ENCODE peak calls at places on chromosomes 5 and 9, in six cellular contexts. H is ovary, P is HepG2, S is transverse colon, K is IMR-90, W is tibial nerve. B is an unnamed sample. For H3K4me1, the result is how much of the 10 kb centered on the place peaks cover.

GRCh38 chr5:134957920-134958608 is 9.6 kb upstream of the CATSPER3 start:
- DNase-seq in S (no peak), W (no peak), K (no peak), P (no peak), H (no peak), B (no peak)

GRCh38 chr5:16903480-16904300 is 32.4 kb downstream of the MYO10 start:
- DNase-seq in H (no peak), P (no peak), K (no peak), S (no peak), W (no peak), B (no peak)

GRCh38 chr5:105638437-105638836 is 2032.3 kb downstream of the EFNA5 start:
- DNase-seq in H (no peak), K (no peak), S (no peak), W (no peak), P (no peak), B (no peak)

GRCh38 chr5:5356765-5357164 is 65.7 kb upstream of the ICE1 start:
- DNase-seq in W (no peak), S (no peak), H (no peak), P (peak), K (no peak), B (no peak)

GRCh38 chr5:94374336-94374735 is 244.1 kb downstream of the KIAA0825 start:
- DNase-seq in K (no peak), S (no peak), H (no peak), W (no peak), P (no peak), B (no peak)

GRCh38 chr5:122907238-122907637 is 61.8 kb downstream of the SNX24 start:
- DNase-seq in S (no peak), K (peak), H (no peak), W (no peak), P (no peak), B (no peak)

GRCh38 chr9:117121331-117121730 is 293.5 kb downstream of the ASTN2 start:
- DNase-seq in W (no peak), P (no peak), K (no peak), H (no peak), S (no peak), B (no peak)

GRCh38 chr5:123490974-123491373 is 21.0 kb upstream of the CSNK1G3 start:
- DNase-seq in K (no peak), H (no peak), S (no peak), P (no peak), W (no peak), B (no peak)

GRCh38 chr5:7850533-7851239 is at the start of gene CFAP90:
- DNase-seq in K (peak), W (no peak), P (peak), H (peak), S (peak), B (no peak)

GRCh38 chr5:59790399-59791130 is 103.0 kb downstream of the PDE4D start:
- DNase-seq in K (no peak), P (no peak), W (no peak), S (no peak), H (no peak), B (no peak)

GRCh38 chr5:138660051-138660572 is 84.9 kb upstream of the HSPA9 start:
- DNase-seq in S (no peak), K (no peak), P (no peak), H (no peak), W (no peak), B (no peak)

GRCh38 chr5:172276214-172276613 is 7.3 kb downstream of the UBTD2 start:
- DNase-seq in W (no peak), K (peak), P (peak), H (no peak), S (no peak), B (no peak)

DNA sequence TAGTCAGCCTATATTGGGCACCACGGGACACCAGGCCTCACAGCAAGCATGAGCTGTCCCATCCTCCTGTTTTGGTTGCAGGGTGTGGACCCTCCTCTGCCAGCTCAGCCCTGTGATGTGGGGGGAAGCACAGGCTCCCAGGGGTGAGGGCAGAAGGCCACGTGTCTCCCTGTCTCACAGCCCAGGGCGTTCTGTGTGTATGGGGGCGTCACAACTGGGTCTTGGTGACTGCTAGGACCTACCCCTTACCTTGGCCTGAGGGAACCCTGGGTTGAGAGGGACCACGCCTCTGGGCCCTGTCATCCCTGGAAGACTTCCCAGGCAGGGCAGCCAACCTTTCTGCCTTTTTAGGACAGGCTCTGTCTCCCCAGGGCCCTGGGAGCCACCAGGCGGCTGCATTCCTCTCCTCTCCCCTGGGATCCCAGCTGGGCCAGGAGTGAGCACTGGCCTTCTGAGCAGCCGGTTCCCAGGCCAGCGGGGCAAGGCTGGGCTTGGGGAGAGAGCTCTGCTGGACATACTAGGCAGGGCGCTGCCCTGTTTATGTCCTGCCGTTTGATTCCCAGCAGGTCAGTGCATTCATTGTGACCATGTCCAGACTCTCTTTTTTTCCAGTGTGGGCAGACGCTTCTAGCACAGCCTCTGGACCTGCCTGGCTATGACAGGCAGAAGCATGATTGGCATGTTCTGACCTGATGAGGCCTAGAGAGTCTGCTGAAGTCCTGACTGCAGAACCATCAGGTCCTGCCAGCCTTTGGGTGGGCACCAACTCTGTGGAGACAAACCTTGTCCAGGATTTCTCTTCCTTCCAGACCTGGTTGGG is 97.5 kb downstream of the DAB2IP start:
- DNase-seq in H (no peak), P (peak), K (no peak), S (peak), W (no peak), B (no peak)
- H3K4me1 ChIP-seq in H (half or more), P (half or more), K (under half), S (under half), W (half or more), B (half or more)

GRCh38 chr5:141919218-141920129 is 4.2 kb upstream of the DELE1 start:
- DNase-seq in S (peak), W (no peak), K (no peak), P (no peak), H (no peak), B (no peak)
- TF ChIP-seq POLR2A in S (no peak), W (no peak), K (no peak), P (no peak), H (no peak), B (no peak)

GRCh38 chr5:102857090-102857818 is 102.1 kb downstream of the PAM start:
- DNase-seq in H (no peak), K (no peak), S (peak), P (no peak), W (no peak), B (peak)
- H3K27ac ChIP-seq in H (no peak), K (no peak), S (peak), P (no peak), W (no peak), B (no peak)

GRCh38 chr5:10320793-10321192 is 13.1 kb upstream of the CMBL start:
- DNase-seq in H (no peak), W (no peak), S (no peak), K (no peak), P (no peak), B (no peak)
- H3K4me1 ChIP-seq in H (under half), W (under half), S (under half), K (under half), P (under half), B (under half)

DNA sequence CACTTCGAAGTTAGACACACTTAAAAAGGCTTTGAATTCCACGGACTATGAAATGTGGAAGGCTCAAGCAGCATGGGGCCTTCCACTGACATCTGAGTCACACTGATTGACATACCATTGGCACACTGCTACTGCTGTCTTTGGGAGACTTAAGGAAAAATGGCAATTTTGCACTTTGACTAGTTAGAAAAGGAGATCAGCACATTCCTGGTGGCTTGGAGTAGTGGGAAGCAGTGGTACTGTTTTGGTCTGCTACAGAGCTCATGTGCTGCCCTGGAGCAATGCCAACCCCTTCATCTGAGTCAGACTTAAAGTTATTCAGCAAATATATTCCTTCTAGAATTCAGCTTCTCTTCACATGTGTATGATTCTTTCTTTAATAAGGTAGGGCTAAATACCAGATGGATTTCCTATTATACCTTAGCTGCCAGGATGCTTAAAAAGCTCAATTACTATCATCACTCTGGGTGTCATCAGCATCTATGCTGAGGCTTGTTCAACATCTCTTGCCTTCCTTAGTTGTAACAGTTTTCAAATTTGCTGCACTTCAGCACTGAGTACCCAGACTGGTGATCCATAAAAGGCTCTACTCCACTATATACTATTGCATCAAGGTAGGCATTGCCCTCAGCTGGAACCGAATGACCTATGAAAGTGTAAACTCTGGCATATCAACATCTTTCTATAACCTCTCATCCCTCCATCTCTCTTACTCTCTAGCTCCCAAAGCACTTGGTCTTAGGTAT is 42.3 kb upstream of the MOCS2 start:
- DNase-seq in P (no peak), S (peak), W (peak), H (no peak), K (peak), B (no peak)
- TF ChIP-seq POLR2A in P (no peak), S (no peak), W (no peak), H (no peak), K (no peak), B (no peak)

GRCh38 chr5:76694317-76694716 is 21.6 kb upstream of the F2R start:
- DNase-seq in H (no peak), S (no peak), P (no peak), K (no peak), W (no peak), B (no peak)
- H3K27ac ChIP-seq in H (no peak), S (no peak), P (no peak), K (no peak), W (no peak), B (no peak)

DNA sequence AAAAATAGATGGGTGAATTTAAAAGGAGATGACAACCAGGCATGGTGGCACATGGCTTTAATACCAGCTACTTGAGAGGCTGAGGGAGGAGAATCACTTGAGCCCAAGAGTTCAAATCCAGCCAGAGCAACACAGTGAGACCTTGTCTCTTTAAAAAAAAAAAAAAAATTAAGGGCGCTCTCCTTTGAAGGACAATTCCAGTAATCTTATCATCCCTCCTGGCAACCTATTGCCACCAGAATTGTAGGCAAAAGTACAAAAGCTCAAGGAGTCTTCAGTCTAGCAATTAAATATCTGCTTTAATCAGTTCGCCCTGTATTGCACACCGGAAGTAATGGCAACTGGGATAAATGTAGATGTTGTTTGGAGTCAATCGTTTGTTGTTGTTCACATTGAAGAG is 7.7 kb downstream of the SNX18 start:
- DNase-seq in P (no peak), H (no peak), S (no peak), W (no peak), K (no peak), B (no peak)
- H3K4me1 ChIP-seq in P (under half), H (under half), S (under half), W (half or more), K (under half), B (half or more)

DNA sequence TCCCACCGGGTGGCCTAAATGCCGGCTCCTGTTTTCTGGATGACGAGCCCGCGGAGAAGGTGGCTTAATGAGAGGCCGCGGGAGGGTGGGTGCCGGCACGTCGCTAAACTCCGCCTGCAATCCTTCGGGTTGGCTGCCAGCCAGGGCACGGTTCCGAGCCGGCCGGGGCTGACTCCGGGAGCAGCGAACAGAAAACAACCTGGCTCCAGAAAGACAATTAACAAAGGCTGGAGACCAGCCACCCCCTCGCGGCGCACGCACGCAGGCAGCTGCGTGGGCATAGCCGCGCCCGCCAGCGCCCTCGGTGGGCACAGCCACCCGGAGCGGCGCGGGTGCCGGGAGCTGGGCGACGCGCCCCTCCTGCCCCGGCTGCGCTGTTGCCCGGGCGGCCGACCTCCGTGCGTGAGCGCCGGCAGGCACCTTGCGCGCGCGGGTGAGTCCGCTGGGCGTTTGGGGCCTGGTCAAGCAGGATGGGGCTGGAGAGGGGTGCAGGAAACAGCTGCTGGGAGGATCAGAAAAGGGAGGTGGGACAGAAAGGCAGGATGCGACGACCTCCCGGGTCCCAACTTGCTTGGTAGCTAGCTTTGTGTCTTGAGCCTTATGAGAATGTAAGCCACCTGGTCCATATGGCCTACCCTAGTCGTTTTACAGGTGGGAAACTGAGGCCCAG is at the start of gene ARHGEF37:
- DNase-seq in P (peak), H (peak), S (peak), K (no peak), W (peak), B (peak)
- TF ChIP-seq POLR2A in P (no peak), H (no peak), S (peak), K (no peak), W (peak), B (peak)

GRCh38 chr5:151699071-151699901 is 12.6 kb upstream of the SPARC start:
- DNase-seq in H (peak), P (peak), K (peak), W (no peak), S (peak), B (peak)

GRCh38 chr5:151697452-151697851 is 10.7 kb upstream of the SPARC start:
- DNase-seq in P (no peak), H (no peak), K (no peak), S (no peak), W (no peak), B (no peak)

GRCh38 chr5:151695464-151695863 is 8.7 kb upstream of the SPARC start:
- DNase-seq in S (no peak), P (no peak), K (no peak), W (no peak), H (no peak), B (no peak)

GRCh38 chr5:151694035-151694485 is 7.3 kb upstream of the SPARC start:
- DNase-seq in W (no peak), P (peak), K (no peak), S (no peak), H (no peak), B (no peak)

DNA sequence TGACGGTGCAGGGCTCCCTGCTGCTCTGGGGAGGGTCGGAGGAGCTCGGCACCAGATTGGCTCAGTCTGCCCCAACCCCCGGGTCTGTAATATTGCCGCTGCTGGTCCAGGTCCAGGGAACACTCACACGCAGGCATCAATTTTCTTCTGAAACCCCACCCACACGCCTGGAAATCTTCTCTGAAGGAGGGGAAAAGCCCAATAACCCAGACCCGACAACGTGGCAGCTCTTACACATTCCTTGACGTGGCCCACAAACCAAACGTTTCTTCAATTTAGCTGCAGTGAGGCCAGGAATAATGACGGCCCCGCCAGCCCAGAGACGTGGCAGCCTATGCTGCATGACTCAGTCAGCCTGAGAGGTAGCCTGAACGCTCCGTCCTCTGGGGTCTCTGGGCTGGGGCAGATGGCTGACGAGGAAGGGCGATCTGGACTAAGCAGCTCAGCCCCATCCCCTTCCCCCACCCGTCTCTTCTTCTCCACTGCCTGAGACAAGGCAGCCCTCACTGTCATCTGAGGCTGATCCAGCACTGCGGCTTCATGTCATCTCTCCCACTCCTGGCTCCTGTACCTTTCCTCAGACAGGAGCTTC is 9.9 kb upstream of the SPARC start:
- DNase-seq in H (peak), W (peak), P (no peak), S (no peak), K (peak), B (peak)
- H3K27ac ChIP-seq in H (peak), W (peak), P (no peak), S (peak), K (peak), B (peak)

B was measured in gastrocnemius medialis.